ENCODE peak calls at places on chromosomes 5 and 9, in ten cellular contexts. R is NAMALWA, O is A549, A is left ventricle myocardium inferior, Z is hypothalamus, C is LoVo, I is mucosa of descending colon, G is AG08396, Q is choroid plexus epithelial cell, Y is body of pancreas. H is an unnamed sample.

GRCh38 chr5:119353213-119353612 is 2.6 kb upstream of the TNFAIP8 start:
- DNase-seq in Z (no peak), R (peak), I (no peak), C (no peak), Y (no peak), G (no peak), O (no peak), A (no peak), Q (no peak), H (peak)

GRCh38 chr9:23829580-23830458 is 3.8 kb upstream of the ELAVL2 start:
- DNase-seq in A (no peak), I (no peak), G (no peak), Z (no peak), O (no peak), C (peak), Y (no peak), Q (peak), R (peak), H (peak)

GRCh38 chr5:71960196-71960595 is 147.1 kb upstream of the MAP1B start:
- DNase-seq in A (no peak), Y (no peak), O (no peak), G (no peak), Q (no peak), I (no peak), C (no peak), R (no peak), Z (no peak), H (no peak)

GRCh38 chr5:123382252-123382651 is 41.0 kb downstream of the CEP120 start:
- DNase-seq in Q (no peak), G (no peak), I (no peak), Y (no peak), Z (no peak), R (no peak), O (no peak), A (no peak), C (no peak), H (peak)

GRCh38 chr9:98580956-98581355 is 127.8 kb downstream of the GABBR2 start:
- DNase-seq in G (no peak), Q (no peak), Z (no peak), O (no peak), R (no peak), C (no peak), Y (no peak), I (no peak), A (no peak), H (no peak)

GRCh38 chr9:2623046-2623865 is 1.7 kb downstream of the VLDLR start:
- DNase-seq in G (peak), Q (peak), R (no peak), Y (peak), A (peak), Z (peak), C (no peak), O (peak), I (peak), H (peak)

GRCh38 chr5:100823812-100824211 is 79.3 kb downstream of the ST8SIA4 start:
- DNase-seq in G (no peak), R (no peak), Q (no peak), I (no peak), C (no peak), A (no peak), O (no peak), Z (no peak), Y (no peak), H (no peak)

GRCh38 chr5:135625961-135626360 is 47.2 kb upstream of the CXCL14 start:
- DNase-seq in R (no peak), C (no peak), A (no peak), Y (no peak), O (no peak), Q (no peak), G (no peak), Z (no peak), I (no peak), H (no peak)

GRCh38 chr5:173792781-173793547 is 95.2 kb upstream of the CPEB4 start:
- DNase-seq in A (no peak), G (no peak), O (no peak), Z (no peak), R (no peak), Q (no peak), C (no peak), I (no peak), Y (no peak), H (no peak)

GRCh38 chr5:170471551-170472212 is 32.1 kb upstream of the KCNIP1 start:
- DNase-seq in A (no peak), G (no peak), O (no peak), C (no peak), Q (no peak), Y (no peak), I (no peak), Z (no peak), R (no peak), H (peak)

GRCh38 chr9:70438341-70438924 is 24.0 kb upstream of the KLF9 start:
- DNase-seq in O (peak), G (peak), Y (peak), Z (no peak), R (no peak), A (peak), C (peak), I (peak), Q (peak), H (peak)

GRCh38 chr9:93252116-93252780 is 68.3 kb downstream of the WNK2 start:
- DNase-seq in Y (peak), I (no peak), O (no peak), R (no peak), Q (no peak), A (no peak), G (no peak), C (no peak), Z (no peak), H (no peak)

GRCh38 chr5:132422720-132423442 is 53.4 kb downstream of the SLC22A5 start:
- DNase-seq in Z (no peak), O (no peak), I (peak), R (peak), Y (peak), A (peak), C (peak), G (peak), Q (peak), H (peak)

GRCh38 chr9:136437430-136437829 is 2.2 kb downstream of the INPP5E start:
- DNase-seq in G (peak), C (no peak), Z (no peak), R (no peak), O (no peak), Q (peak), I (no peak), Y (no peak), A (no peak), H (no peak)

GRCh38 chr9:134930404-134930803 is 12.7 kb upstream of the FCN1 start:
- DNase-seq in C (no peak), O (no peak), Z (no peak), R (peak), I (no peak), G (no peak), Q (no peak), A (no peak), Y (no peak), H (no peak)

H was measured in NB4.